ENCODE peak calls at places on chromosomes 12 and 14, in seven cellular contexts. D is IMR-90, U is mammary epithelial cell, B is fibroblast of lung, L is PC-3, V is colonic mucosa, E is HepG2. K is an unnamed sample.

GRCh38 chr12:122668268-122668667 is 34.9 kb downstream of the HCAR2 start:
- DNase-seq in D (no peak), U (no peak), B (no peak), L (no peak), V (no peak), E (no peak), K (no peak)

GRCh38 chr12:132102297-132102696 is 41.8 kb downstream of the DDX51 start:
- DNase-seq in D (no peak), U (no peak), B (no peak), L (no peak), V (no peak), E (no peak), K (no peak)

GRCh38 chr12:28032811-28033537 is 60.4 kb upstream of the PTHLH start:
- DNase-seq in D (peak), U (peak), B (no peak), L (peak), V (no peak), E (no peak), K (no peak)

GRCh38 chr14:55580401-55581010 is 499 bp downstream of the KTN1 start:
- DNase-seq in D (no peak), U (peak), B (no peak), L (peak), V (peak), E (no peak), K (peak)

GRCh38 chr14:90424686-90425255 is 27.9 kb downstream of the CALM1 start:
- DNase-seq in D (no peak), U (no peak), B (no peak), L (no peak), V (no peak), E (no peak), K (no peak)

GRCh38 chr12:72036393-72036792 is 97.7 kb downstream of the TPH2 start:
- DNase-seq in D (no peak), U (no peak), B (no peak), L (no peak), V (no peak), E (no peak), K (no peak)

GRCh38 chr14:51395361-51395849 is 155.4 kb downstream of the TMX1 start:
- DNase-seq in D (peak), U (peak), B (peak), L (peak), V (no peak), E (no peak), K (peak)

GRCh38 chr12:109885616-109886015 is 5.3 kb upstream of the GLTP start:
- DNase-seq in D (peak), U (peak), B (no peak), L (peak), V (peak), E (no peak), K (no peak)

GRCh38 chr12:130576286-130576933 is 139.7 kb downstream of the RIMBP2 start:
- DNase-seq in D (no peak), U (no peak), B (no peak), L (no peak), V (no peak), E (no peak), K (no peak)

GRCh38 chr14:70655110-70655826 is 13.6 kb downstream of the TTC9 start:
- DNase-seq in D (no peak), U (no peak), B (no peak), L (no peak), V (no peak), E (no peak), K (no peak)

GRCh38 chr12:7859552-7859951 is 13.2 kb downstream of the SLC2A14 start:
- DNase-seq in D (peak), U (no peak), B (no peak), L (no peak), V (no peak), E (no peak), K (no peak)

GRCh38 chr12:127162902-127163301 is 1104.1 kb upstream of the TMEM132C start:
- DNase-seq in D (peak), U (peak), B (peak), L (peak), V (no peak), E (no peak), K (no peak)

GRCh38 chr12:59164991-59165718 is 244.9 kb upstream of the LRIG3 start:
- DNase-seq in D (peak), U (peak), B (peak), L (peak), V (no peak), E (peak), K (no peak)

GRCh38 chr12:63037721-63038120 is 102.8 kb upstream of the PPM1H start:
- DNase-seq in D (no peak), U (no peak), B (no peak), L (no peak), V (no peak), E (no peak), K (no peak)

GRCh38 chr14:21070083-21070609 is at the start of gene ARHGEF40:
- DNase-seq in D (peak), U (no peak), B (peak), L (peak), V (peak), E (no peak), K (peak)

GRCh38 chr14:21072102-21072501 is 2.0 kb downstream of the ARHGEF40 start:
- DNase-seq in D (peak), U (no peak), B (peak), L (no peak), V (no peak), E (no peak), K (no peak)

GRCh38 chr14:21072781-21073339 is 2.8 kb downstream of the ARHGEF40 start:
- DNase-seq in D (no peak), U (no peak), B (no peak), L (no peak), V (peak), E (no peak), K (no peak)

GRCh38 chr14:21070610-21071224 is 613 bp downstream of the ARHGEF40 start:
- DNase-seq in D (peak), U (no peak), B (peak), L (no peak), V (peak), E (peak), K (no peak)

DNA sequence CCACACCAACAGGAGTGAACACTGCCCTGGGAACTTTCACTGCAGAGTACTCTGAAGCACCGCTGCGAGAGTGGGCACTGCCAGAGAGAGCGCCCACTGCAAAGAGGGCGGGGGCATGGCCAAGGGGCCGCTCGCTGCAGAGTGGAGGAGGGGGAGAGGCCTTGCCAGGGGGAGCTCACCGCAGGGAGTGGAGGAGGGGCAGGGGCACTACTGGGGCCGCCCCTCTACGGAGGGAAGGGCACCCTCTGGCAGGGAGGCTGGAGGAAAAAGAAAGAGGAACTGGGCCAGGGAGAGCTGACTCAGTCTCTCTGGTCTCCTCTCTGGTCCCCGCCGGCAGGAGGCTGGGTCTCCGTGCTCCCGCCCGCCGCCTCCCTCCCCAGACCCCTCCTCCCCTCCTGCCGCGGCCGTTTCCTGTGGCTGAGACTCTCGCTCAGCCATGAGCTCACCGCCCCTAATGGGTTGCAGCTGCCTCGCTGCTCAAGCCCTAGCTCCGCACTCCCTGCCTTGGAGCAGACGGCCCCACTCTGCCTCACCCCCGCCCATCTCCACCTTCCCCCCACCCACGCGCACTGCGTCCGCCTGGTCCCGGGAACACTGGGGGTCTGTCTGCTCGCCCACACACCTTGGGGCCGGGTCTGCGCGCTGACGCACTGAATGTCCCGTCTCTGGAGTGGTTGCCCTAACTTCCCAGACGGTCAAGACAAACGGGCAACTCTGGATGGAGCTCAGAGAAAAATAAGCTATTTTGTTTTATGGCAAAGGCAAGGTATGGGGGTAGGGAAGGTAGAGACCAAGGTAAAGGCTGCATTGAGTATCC is 1.3 kb downstream of the ARHGEF40 start:
- DNase-seq in D (peak), U (peak), B (peak), L (peak), V (peak), E (peak), K (peak)
- H3K27ac ChIP-seq in D (peak), U (no peak), B (peak), L (no peak), V (peak), E (peak), K (peak)

DNA sequence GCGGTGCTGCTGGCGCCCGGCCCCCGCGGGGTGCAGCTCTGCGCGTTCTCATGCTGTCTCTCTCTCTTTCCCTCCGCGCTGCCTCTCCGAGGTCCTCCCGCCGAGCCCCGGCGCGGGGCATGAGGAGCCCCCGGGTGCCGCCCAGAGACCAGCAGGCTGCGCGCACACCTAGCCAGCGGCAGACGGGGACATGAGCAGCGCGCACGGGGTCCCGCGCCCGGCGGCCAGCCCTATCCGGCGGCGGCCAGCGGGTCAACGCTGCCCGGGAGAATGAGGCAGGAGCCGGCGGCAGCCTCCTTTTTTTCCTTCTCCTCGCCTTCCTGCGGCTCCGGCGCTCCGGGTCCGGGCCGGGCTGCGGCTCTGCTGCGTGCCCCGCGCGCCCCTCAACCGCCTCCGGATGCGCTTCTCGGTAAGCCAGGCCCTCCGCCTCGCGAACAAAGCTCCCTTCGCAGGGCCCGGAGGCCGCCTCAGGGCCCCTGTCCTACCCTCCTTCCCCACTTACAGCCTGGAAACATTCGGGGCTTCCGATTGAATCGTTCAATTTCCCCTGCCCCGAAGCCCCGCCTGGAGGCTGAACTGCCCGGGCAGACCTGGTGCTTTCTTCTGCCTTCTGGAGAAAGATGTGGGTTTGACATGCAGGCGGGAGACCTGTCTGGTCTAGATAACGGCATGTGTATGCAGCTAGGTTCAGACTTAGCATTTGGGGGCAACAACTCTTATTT is at the start of gene TUNAR:
- DNase-seq in D (no peak), U (no peak), B (no peak), L (no peak), V (no peak), E (no peak), K (no peak)
- H3K4me3 ChIP-seq in D (no peak), U (no peak), B (no peak), L (no peak), V (no peak), E (no peak), K (peak)

GRCh38 chr12:124425667-124426066 is 130.8 kb downstream of the RFLNA start:
- DNase-seq in D (no peak), U (no peak), B (no peak), L (no peak), V (no peak), E (no peak), K (no peak)
- H3K27ac ChIP-seq in D (no peak), U (no peak), B (no peak), L (no peak), V (no peak), E (no peak), K (no peak)

GRCh38 chr12:9243999-9244649 is 35.9 kb upstream of the PZP start:
- DNase-seq in D (no peak), U (no peak), B (no peak), L (no peak), V (no peak), E (peak), K (no peak)

GRCh38 chr12:9241301-9241700 is 33.1 kb upstream of the PZP start:
- DNase-seq in D (no peak), U (no peak), B (no peak), L (no peak), V (no peak), E (no peak), K (no peak)

GRCh38 chr12:9237286-9237685 is 29.1 kb upstream of the PZP start:
- DNase-seq in D (no peak), U (peak), B (no peak), L (no peak), V (no peak), E (no peak), K (no peak)

GRCh38 chr12:9244894-9245293 is 36.7 kb upstream of the PZP start:
- DNase-seq in D (no peak), U (peak), B (no peak), L (peak), V (no peak), E (peak), K (no peak)

GRCh38 chr12:9240776-9241175 is 32.6 kb upstream of the PZP start:
- DNase-seq in D (no peak), U (no peak), B (no peak), L (no peak), V (no peak), E (no peak), K (no peak)
- H3K4me3 ChIP-seq in D (no peak), U (no peak), B (no peak), L (no peak), V (no peak), E (no peak), K (no peak)

DNA sequence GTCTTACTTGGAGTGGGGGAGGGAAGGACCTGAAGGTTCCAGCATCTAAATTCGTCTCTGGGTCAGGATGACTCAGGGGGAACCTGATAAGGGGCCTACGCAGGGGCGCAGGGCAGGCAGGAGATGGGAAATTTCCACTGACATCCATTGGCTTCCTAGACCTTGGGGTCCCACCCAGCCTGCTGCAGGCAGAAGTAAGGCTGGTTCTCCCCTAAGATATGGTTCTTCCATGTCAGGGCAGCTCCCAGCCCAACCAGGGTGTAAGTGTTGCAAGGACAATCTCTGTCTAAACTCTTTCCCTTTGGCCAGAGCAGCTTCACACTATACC is 2.1 kb upstream of the NDRG2 start:
- DNase-seq in D (no peak), U (no peak), B (no peak), L (no peak), V (no peak), E (no peak), K (no peak)
- H3K27ac ChIP-seq in D (no peak), U (no peak), B (no peak), L (no peak), V (no peak), E (no peak), K (peak)

GRCh38 chr14:93050761-93051160 is 65.0 kb downstream of the ITPK1 start:
- DNase-seq in D (no peak), U (no peak), B (no peak), L (no peak), V (no peak), E (no peak), K (no peak)
- H3K4me3 ChIP-seq in D (no peak), U (no peak), B (no peak), L (no peak), V (no peak), E (no peak), K (no peak)

DNA sequence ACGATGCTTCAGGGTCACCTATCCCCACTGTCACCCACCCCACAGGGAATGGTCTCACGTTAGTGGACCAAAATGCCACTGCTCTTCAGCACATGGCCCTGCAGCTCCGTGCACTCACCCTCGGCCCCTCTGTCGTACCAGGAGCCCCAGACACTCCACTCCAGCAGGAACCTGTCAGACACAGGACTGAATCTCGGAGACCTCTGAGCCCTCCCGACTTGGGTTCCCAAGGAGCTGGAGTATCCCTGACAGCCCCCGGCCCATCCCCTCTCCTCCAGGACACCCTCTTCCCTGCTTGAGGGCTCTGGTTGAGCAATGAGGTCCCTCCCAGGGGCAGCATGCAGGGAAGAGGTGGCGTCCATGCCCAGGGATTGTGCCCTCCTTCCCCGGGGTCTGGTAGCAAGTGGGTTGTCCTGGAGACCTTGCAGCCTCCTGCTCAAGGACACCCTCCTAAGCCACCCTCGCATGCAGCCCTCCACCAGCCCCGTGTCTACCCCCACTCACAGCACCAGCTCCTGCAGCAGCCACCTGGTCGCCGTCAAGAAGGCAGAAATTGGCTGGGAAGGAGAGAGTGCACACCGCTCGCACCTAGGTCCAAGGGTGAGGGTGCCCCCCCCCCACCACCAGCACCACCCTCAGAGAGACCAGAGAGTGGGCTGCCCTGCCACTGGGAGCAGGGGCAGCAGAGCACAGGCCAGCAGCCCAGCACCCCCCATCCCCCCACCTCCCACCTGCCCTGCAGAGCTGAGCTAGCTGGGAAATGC is 20.3 kb upstream of the LRTM2 start:
- DNase-seq in D (no peak), U (no peak), B (no peak), L (no peak), V (no peak), E (no peak), K (no peak)
- H3K27ac ChIP-seq in D (no peak), U (no peak), B (no peak), L (no peak), V (no peak), E (no peak), K (no peak)

GRCh38 chr12:52079576-52080402 is at the start of gene SMIM41:
- DNase-seq in D (no peak), U (no peak), B (peak), L (no peak), V (no peak), E (no peak), K (no peak)
- H3K4me3 ChIP-seq in D (no peak), U (no peak), B (peak), L (no peak), V (peak), E (peak), K (peak)

GRCh38 chr12:108691995-108692808 is 39.1 kb downstream of the CORO1C start:
- DNase-seq in D (peak), U (no peak), B (no peak), L (no peak), V (peak), E (no peak), K (peak)

GRCh38 chr12:108694812-108695278 is 36.5 kb downstream of the CORO1C start:
- DNase-seq in D (peak), U (peak), B (no peak), L (peak), V (no peak), E (no peak), K (no peak)

GRCh38 chr12:108693781-108694180 is 37.5 kb downstream of the CORO1C start:
- DNase-seq in D (no peak), U (no peak), B (no peak), L (no peak), V (no peak), E (no peak), K (no peak)

GRCh38 chr12:108691154-108691994 is 39.9 kb downstream of the CORO1C start:
- DNase-seq in D (peak), U (peak), B (peak), L (peak), V (peak), E (peak), K (peak)

GRCh38 chr12:108693186-108693585 is 38.1 kb downstream of the CORO1C start:
- DNase-seq in D (no peak), U (no peak), B (no peak), L (no peak), V (no peak), E (no peak), K (no peak)
- H3K27ac ChIP-seq in D (peak), U (peak), B (peak), L (peak), V (peak), E (peak), K (peak)